ENCODE peak calls at places on chromosomes 6 and 20, in four cellular contexts. P, Y, E and T are unnamed samples.

GRCh38 chr6:22737331-22737730 is 168.0 kb downstream of the HDGFL1 start:
- DNase-seq in P (no peak), Y (peak; percentile 62), E (peak; percentile 21), T (peak; percentile 94)

GRCh38 chr6:99790679-99791078 is 184.0 kb downstream of the PRDM13 start:
- DNase-seq in P (no peak), Y (no peak), E (no peak), T (no peak)

GRCh38 chr6:24100336-24100735 is 25.7 kb upstream of the NRSN1 start:
- DNase-seq in P (no peak), Y (no peak), E (no peak), T (no peak)

GRCh38 chr6:143117108-143117507 is 56.4 kb downstream of the AIG1 start:
- DNase-seq in P (no peak), Y (no peak), E (no peak), T (no peak)

GRCh38 chr6:84768442-84769174 is 4.2 kb upstream of the TBX18 start:
- DNase-seq in P (no peak), Y (peak; percentile 71), E (no peak), T (no peak)

GRCh38 chr20:20741067-20742045 is 28.9 kb upstream of the RALGAPA2 start:
- DNase-seq in P (no peak), Y (no peak), E (no peak), T (no peak)

GRCh38 chr6:3304500-3305215 is 45.9 kb downstream of the PSMG4 start:
- DNase-seq in P (no peak), Y (no peak), E (no peak), T (no peak)

GRCh38 chr6:166927942-166928643 is 28.3 kb downstream of the RNASET2 start:
- DNase-seq in P (no peak), Y (no peak), E (no peak), T (no peak)

GRCh38 chr6:44682987-44683779 is 295.7 kb downstream of the CDC5L start:
- DNase-seq in P (no peak), Y (no peak), E (no peak), T (no peak)

GRCh38 chr20:34328928-34329677 is 25.9 kb upstream of the AHCY start:
- DNase-seq in P (no peak), Y (no peak), E (no peak), T (no peak)

DNA sequence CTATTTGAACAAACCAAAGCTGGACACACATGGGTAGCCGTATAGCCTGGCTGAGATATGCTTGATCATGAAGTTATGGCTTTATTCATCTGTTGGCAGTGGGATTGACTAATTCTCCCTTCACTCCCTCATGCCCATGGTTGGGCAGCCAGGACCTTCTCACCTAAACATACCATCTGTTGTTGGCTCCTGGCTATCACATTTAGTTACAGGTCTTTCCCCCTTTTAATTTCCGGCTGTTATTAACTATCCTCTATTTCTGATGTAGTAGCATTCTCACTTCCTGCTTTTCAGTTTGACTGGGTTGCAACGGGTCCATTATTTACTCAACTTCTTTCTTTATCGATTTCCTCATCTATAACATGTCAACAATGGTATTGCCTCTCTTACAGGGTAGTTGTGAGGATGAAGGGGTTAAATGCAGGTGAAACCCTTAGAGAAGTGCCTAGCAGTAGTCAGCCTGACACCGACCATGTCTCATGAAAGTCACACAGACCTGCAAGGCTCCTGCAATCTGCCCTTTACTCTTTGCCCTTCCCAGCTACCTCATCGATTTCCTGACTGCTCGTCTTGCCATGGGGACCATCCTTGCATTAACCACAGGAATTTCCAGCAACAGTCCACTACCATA is 42.1 kb downstream of the PPP1R14C start:
- DNase-seq in P (no peak), Y (no peak), E (no peak), T (no peak)
- TF ChIP-seq CTCF in P (no peak), Y (no peak), E (no peak), T (no peak)

DNA sequence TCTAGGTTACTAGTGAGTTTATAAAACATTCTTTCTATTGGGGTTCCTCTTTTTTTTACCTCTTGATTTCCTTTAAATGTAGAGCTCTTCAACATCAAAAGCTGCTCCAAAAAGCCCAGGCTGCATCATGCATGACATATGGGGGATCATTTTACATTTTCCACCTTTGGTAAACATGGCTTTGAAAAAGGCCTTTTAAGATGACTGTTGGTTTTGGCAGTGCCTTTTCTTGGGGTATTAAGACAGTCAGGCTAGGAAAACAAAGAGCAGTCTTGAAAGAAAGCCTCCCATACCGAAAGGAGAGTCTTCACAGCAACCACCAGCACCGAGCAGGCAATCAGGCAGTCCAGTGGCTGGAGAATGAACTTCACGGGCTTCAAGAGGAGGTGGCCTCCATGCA is 73.2 kb downstream of the NPEPL1 start:
- DNase-seq in P (no peak), Y (no peak), E (no peak), T (no peak)
- H3K4me3 ChIP-seq in P (no peak overlapping the region), Y (no peak overlapping the region), E (no peak overlapping the region), T (no peak overlapping the region)

DNA sequence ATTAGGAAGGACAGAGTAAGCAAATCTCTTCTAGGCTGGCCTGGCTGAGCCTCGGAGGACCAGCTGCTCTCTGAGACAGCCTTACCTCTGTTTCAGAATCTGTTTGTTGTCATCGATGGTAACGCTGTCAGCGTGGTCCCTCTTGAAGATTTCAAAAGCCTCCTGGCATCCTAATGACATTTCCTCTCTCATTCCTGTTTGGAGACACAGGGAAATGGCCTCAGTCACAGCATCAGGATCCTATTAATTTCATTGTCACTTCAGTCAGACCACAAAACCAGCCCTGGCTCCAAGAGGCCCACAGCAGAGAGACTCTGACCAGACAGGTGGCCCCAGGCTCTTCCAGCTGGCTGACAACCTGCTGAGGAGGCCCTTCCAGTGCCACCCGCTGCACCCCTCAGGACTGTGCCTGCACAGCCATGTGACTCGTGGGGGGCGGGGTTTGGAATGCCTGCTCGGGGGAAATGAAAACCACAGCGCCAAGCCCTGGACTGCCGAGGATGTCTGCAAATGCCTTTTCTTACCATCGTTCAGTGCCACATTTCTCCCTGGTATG is 108.5 kb upstream of the KCNK16 start:
- DNase-seq in P (no peak), Y (no peak), E (peak; percentile 70), T (peak; percentile 52)
- TF ChIP-seq CTCF in P (peak; percentile 6), Y (no peak), E (no peak), T (peak; percentile 19)

DNA sequence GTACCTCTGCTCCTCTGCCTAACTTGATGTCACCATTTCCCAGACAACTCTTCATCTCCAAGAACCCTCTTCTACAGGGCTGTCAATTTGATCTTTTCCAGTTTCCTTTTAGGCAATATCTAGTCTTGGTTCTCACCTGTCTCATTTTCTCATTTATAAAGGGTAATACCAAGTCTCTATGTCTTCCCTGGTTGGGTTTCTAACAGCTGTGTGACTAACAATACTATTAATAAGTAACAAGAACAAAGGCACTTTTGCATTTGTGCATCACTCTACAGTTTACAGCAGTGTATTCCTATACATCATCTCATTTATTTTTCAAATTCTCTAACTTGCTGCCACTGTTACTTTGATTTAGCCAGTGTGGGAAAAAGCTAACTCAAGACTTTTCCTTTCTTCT is 898.4 kb upstream of the FLRT3 start:
- DNase-seq in P (no peak), Y (no peak), E (no peak), T (no peak)
- H3K4me3 ChIP-seq in P (no peak overlapping the region), Y (no peak overlapping the region), E (no peak overlapping the region), T (no peak overlapping the region)

GRCh38 chr6:126172151-126172550 is 167.8 kb upstream of the CENPW start:
- DNase-seq in P (no peak), Y (no peak), E (no peak), T (no peak)

GRCh38 chr6:126180585-126180984 is 159.3 kb upstream of the CENPW start:
- DNase-seq in P (peak; percentile 57), Y (peak; percentile 59), E (no peak), T (peak; percentile 75)

GRCh38 chr6:126174697-126175096 is 165.2 kb upstream of the CENPW start:
- DNase-seq in P (no peak), Y (no peak), E (no peak), T (no peak)

GRCh38 chr6:126175251-126175650 is 164.7 kb upstream of the CENPW start:
- DNase-seq in P (no peak), Y (no peak), E (no peak), T (no peak)

DNA sequence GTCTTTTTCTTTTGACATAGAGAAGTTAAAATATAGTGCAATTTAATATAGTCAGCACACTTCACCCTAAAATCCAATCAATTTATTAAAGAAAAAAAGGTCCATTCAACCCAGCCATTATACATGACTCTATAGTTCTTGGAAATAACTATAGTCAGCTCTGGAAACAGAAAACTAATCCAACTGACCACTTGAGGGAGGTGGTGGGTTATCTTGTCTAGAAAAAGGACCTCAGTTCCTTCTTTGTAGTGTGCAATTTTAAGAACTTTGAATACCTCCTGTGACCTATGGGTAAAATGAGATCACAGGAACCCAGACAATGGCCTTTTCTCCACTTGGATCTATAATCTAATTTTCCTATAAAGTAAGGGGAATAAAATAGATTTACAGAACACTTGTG is 163.6 kb upstream of the CENPW start:
- DNase-seq in P (no peak), Y (peak; percentile 52), E (no peak), T (no peak)
- TF ChIP-seq CTCF in P (no peak), Y (peak; percentile 45), E (peak; percentile 10), T (peak; percentile 48)